ENCODE peak calls at places on chromosomes 11 and 22, in six cellular contexts. W is stimulated activated naive B cell treated with anti-CD40 and anti-IgM and Interleukin-4, amounts not matched to agents 10 μg/mL and 1 μg/mL and 100 μg/mL, for 72 hours; I is cardiac fibroblast; X is HFFc6; G is activated CD4-positive, alpha-beta T cell treated with anti-CD3 and anti-CD28 coated beads, Interleukin-2, amount 50 U/mL, for 48 hours; M is epithelial cell of esophagus. N is an unnamed sample.

GRCh38 chr11:32829680-32830412 is at the start of gene PRRG4:
- DNase-seq in W (peak), I (peak), X (no peak), G (peak), M (peak), N (peak)

GRCh38 chr11:120239713-120240640 is at the start of gene POU2F3:
- DNase-seq in W (no peak), I (no peak), X (no peak), G (no peak), M (no peak), N (no peak)

GRCh38 chr11:71206186-71206585 is 46.2 kb downstream of the SHANK2 start:
- DNase-seq in W (no peak), I (no peak), X (no peak), G (no peak), M (no peak), N (no peak)

GRCh38 chr11:69509381-69509780 is 27.9 kb downstream of the LINC01488 start:
- DNase-seq in W (no peak), I (no peak), X (no peak), G (no peak), M (no peak), N (no peak)

GRCh38 chr11:86931965-86932332 is 23.2 kb downstream of the FZD4 start:
- DNase-seq in W (no peak), I (peak), X (peak), G (no peak), M (peak), N (peak)

GRCh38 chr11:88246680-88247079 is 71.4 kb upstream of the RAB38 start:
- DNase-seq in W (no peak), I (peak), X (peak), G (no peak), M (peak), N (peak)

GRCh38 chr22:18110194-18110943 is at the start of gene TUBA8:
- DNase-seq in W (no peak), I (peak), X (no peak), G (peak), M (peak), N (peak)

GRCh38 chr22:49852898-49853894 is at the start of gene ZBED4:
- DNase-seq in W (peak), I (peak), X (peak), G (peak), M (peak), N (peak)

GRCh38 chr11:117837791-117838190 is 13.2 kb upstream of the FXYD2 start:
- DNase-seq in W (no peak), I (no peak), X (no peak), G (no peak), M (no peak), N (no peak)

GRCh38 chr22:48572951-48573350 is 1254.7 kb downstream of the BRD1 start:
- DNase-seq in W (no peak), I (no peak), X (no peak), G (no peak), M (no peak), N (no peak)

GRCh38 chr11:59891781-59892181 is 13.2 kb downstream of the OOSP3 start:
- DNase-seq in W (no peak), I (peak), X (no peak), G (no peak), M (no peak), N (peak)

GRCh38 chr11:111427471-111427912 is 48.4 kb upstream of the POU2AF1 start:
- DNase-seq in W (no peak), I (no peak), X (no peak), G (no peak), M (peak), N (peak)

GRCh38 chr11:76576166-76576565 is 94.4 kb downstream of the LRRC32 start:
- DNase-seq in W (no peak), I (no peak), X (no peak), G (no peak), M (no peak), N (no peak)

GRCh38 chr22:23912293-23912903 is 18.2 kb downstream of the MIF start:
- DNase-seq in W (no peak), I (no peak), X (no peak), G (no peak), M (no peak), N (no peak)

GRCh38 chr22:33883961-33884808 is 36.1 kb downstream of the LARGE1 start:
- DNase-seq in W (no peak), I (no peak), X (no peak), G (no peak), M (no peak), N (no peak)

GRCh38 chr22:29473001-29473400 is 7.0 kb upstream of the NEFH start:
- DNase-seq in W (no peak), I (no peak), X (no peak), G (no peak), M (no peak), N (no peak)

GRCh38 chr11:13302440-13302958 is 24.9 kb downstream of the BMAL1 start:
- DNase-seq in W (no peak), I (no peak), X (no peak), G (no peak), M (no peak), N (no peak)

GRCh38 chr11:117997436-117998200 is 11.4 kb downstream of the IL10RA start:
- DNase-seq in W (no peak), I (no peak), X (no peak), G (peak), M (no peak), N (no peak)

GRCh38 chr11:43790444-43790794 is 90.2 kb upstream of the ALKBH3 start:
- DNase-seq in W (no peak), I (peak), X (peak), G (no peak), M (peak), N (peak)

GRCh38 chr11:78197816-78198215 is 9.1 kb downstream of the USP35 start:
- DNase-seq in W (no peak), I (no peak), X (no peak), G (no peak), M (no peak), N (no peak)

GRCh38 chr11:75597636-75598035 is 35.6 kb downstream of the SERPINH1 start:
- DNase-seq in W (no peak), I (peak), X (no peak), G (no peak), M (peak), N (peak)

GRCh38 chr11:12516387-12517110 is 139.2 kb downstream of the PARVA start:
- DNase-seq in W (no peak), I (no peak), X (no peak), G (no peak), M (no peak), N (no peak)

GRCh38 chr11:43138621-43139140 is 173.1 kb upstream of the API5 start:
- DNase-seq in W (no peak), I (no peak), X (no peak), G (no peak), M (no peak), N (no peak)

GRCh38 chr11:113189909-113190667 is 124.3 kb upstream of the TTC12 start:
- DNase-seq in W (no peak), I (peak), X (peak), G (no peak), M (peak), N (peak)

N was measured in EL.